ENCODE peak calls at places on chromosomes 1 and 21, in eight cellular contexts. D is IMR-90, W is A549, C is OCI-LY7, U is mammary epithelial cell, Z is neuronal stem cell, Q is PC-3, P is fibroblast of lung. E is an unnamed sample. For H3K4me1, the result is how much of the 10 kb centered on the place peaks cover.

GRCh38 chr21:39314155-39315027 is 959 bp upstream of the BRWD1 start:
- DNase-seq in D (peak), Q (peak), C (peak), U (peak), Z (no peak), W (peak), P (peak), E (peak)

GRCh38 chr1:106022312-106022902 is 1034.1 kb upstream of the PRMT6 start:
- DNase-seq in U (no peak), Z (no peak), D (no peak), Q (peak), P (peak), C (peak), W (no peak), E (no peak)

GRCh38 chr1:54379481-54380284 is 26.5 kb downstream of the SSBP3 start:
- DNase-seq in Z (no peak), U (no peak), W (no peak), C (no peak), Q (no peak), D (peak), P (peak), E (no peak)

GRCh38 chr1:58896211-58897183 is 112.7 kb upstream of the JUN start:
- DNase-seq in W (no peak), U (no peak), P (no peak), D (no peak), C (no peak), Q (no peak), Z (no peak), E (no peak)

GRCh38 chr1:230808268-230808872 is 60.0 kb downstream of the C1orf198 start:
- DNase-seq in Q (no peak), C (no peak), D (no peak), Z (no peak), U (no peak), P (no peak), W (no peak), E (no peak)

GRCh38 chr1:110682898-110683297 is 8.2 kb upstream of the KCNA3 start:
- DNase-seq in P (peak), Z (no peak), C (no peak), D (no peak), U (no peak), W (no peak), Q (no peak), E (no peak)

GRCh38 chr1:8818325-8818775 is 910 bp upstream of the RERE start:
- DNase-seq in Z (no peak), D (peak), Q (peak), P (peak), U (peak), W (no peak), C (no peak), E (no peak)

GRCh38 chr1:56644941-56645662 is at the start of gene PRKAA2:
- DNase-seq in Z (peak), D (peak), P (peak), C (no peak), U (peak), W (peak), Q (peak), E (no peak)

GRCh38 chr1:50651476-50652263 is 228.4 kb upstream of the DMRTA2 start:
- DNase-seq in W (no peak), Q (no peak), U (no peak), P (no peak), D (no peak), Z (no peak), C (no peak), E (no peak)

GRCh38 chr1:192463661-192464060 is 111.9 kb upstream of the RGS1 start:
- DNase-seq in P (no peak), C (no peak), W (no peak), Z (no peak), D (no peak), Q (no peak), U (no peak), E (no peak)

GRCh38 chr1:163596541-163597258 is 274.9 kb downstream of the NUF2 start:
- DNase-seq in P (no peak), U (no peak), Q (peak), Z (no peak), C (peak), W (no peak), D (no peak), E (no peak)

GRCh38 chr1:6347641-6348487 is 45.7 kb downstream of the ACOT7 start:
- DNase-seq in D (peak), Z (no peak), C (peak), Q (peak), W (peak), U (no peak), P (peak), E (peak)

GRCh38 chr1:64839732-64840405 is 95.0 kb downstream of the RAVER2 start:
- DNase-seq in C (no peak), D (no peak), Z (no peak), W (no peak), P (no peak), U (no peak), Q (no peak), E (no peak)

GRCh38 chr1:174982971-174983689 is 16.6 kb upstream of the CACYBP start:
- DNase-seq in C (peak), P (peak), U (peak), W (peak), Q (peak), D (peak), Z (peak), E (peak)

GRCh38 chr1:97204468-97204867 is 482.9 kb downstream of the PTBP2 start:
- DNase-seq in P (no peak), U (no peak), W (no peak), Q (no peak), D (peak), C (no peak), Z (no peak), E (no peak)

GRCh38 chr1:20685099-20685662 is 24.0 kb upstream of the DDOST start:
- DNase-seq in Z (no peak), U (no peak), C (no peak), Q (no peak), P (no peak), W (no peak), D (no peak), E (no peak)

GRCh38 chr1:41898191-41898713 is 20.5 kb downstream of the HIVEP3 start:
- DNase-seq in C (no peak), W (no peak), Z (no peak), Q (peak), P (peak), D (peak), U (no peak), E (peak)

GRCh38 chr1:188128761-188129160 is 1300.0 kb downstream of the PLA2G4A start:
- DNase-seq in Z (no peak), C (no peak), D (peak), U (peak), Q (peak), W (no peak), P (peak), E (no peak)

GRCh38 chr21:40623550-40623949 is 223.4 kb downstream of the DSCAM start:
- DNase-seq in W (no peak), C (no peak), P (no peak), Z (no peak), U (no peak), Q (no peak), D (no peak), E (no peak)

GRCh38 chr1:238176441-238176840 is 285.7 kb upstream of the ZP4 start:
- DNase-seq in U (no peak), D (no peak), C (no peak), W (no peak), Q (no peak), Z (no peak), P (no peak), E (no peak)

GRCh38 chr21:44394733-44395132 is 41.3 kb downstream of the TRPM2 start:
- DNase-seq in D (no peak), P (no peak), Z (no peak), C (no peak), U (no peak), W (no peak), Q (no peak), E (no peak)

GRCh38 chr1:156698995-156699394 is 6.4 kb downstream of the CRABP2 start:
- DNase-seq in U (no peak), D (no peak), Z (no peak), Q (no peak), C (no peak), P (peak), W (no peak), E (no peak)

DNA sequence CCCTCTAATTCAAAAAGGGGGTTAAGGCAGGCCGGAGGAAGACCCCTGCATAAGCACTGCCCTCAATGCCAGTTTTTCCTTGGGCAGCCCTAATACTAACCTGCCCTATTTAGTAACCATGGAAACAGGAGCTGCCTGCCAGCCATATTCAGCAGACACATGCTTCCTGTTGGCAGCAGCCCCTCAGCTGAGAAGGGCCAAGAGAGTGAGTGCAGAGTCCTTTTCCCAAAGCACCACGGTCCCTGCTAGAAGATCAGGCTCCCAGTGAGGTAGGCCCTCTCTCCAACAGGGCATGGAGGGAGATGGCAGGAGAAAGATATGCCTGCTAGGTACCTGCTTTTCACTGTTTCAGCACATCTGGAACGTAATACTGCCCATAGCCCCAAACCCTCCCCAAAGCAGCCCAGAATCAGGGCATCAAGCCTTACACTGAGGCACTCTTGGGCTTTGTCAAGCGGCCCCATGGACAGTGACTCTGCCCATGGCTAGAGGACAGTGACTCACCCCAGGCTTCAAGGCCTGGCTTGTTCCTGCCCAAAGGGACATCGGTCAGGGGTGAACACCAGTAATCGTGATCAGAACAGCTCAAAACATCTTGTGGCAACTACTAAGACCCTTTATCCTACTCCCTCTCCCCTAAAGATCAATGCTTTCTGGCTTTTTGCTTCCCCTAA is 64.5 kb downstream of the BCAR3 start:
- DNase-seq in U (no peak), Z (no peak), W (no peak), C (no peak), D (no peak), P (no peak), Q (no peak), E (peak)
- H3K4me2 ChIP-seq in U (peak), Z (no peak), W (peak), C (no peak), D (no peak), P (no peak), Q (peak), E (no peak)

DNA sequence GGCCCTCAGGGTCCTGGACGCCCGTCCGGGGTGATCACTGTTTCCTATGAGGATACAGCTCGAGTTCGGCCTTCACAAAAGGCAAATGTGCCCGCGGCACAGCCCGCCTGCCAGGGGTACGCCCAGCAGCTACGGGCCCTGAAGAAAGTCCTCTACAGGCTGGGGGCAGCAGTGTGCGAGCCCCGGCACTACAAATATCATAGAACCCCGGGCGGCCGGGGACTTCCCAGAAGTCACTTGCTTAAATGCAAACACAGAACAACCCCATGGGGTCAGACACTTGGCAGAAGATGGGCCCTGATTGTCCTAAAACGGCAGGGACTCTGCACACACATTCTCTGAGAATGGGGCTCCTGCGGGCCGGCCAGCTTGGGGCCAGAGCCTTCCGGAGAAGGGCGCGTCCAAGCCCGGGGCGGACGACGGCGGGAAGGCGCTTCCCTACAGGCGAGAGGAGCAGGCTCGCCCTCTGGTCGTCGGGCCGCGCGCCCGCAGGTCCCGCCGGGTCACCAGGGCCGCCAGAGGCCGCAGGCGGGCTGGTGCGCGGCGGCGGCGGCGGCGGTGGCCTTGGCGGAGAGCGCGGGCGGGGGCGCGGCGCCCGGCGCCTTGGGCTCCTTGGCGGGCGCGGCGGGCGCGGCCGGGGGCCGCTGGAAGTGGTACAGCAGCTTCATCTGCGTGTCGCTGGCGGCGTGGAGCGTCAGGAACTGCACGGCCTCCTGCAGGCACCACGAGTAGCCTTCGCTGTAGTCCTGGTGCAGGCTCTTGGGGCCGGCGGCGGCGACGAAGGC is 905 bp downstream of the HES5 start:
- DNase-seq in U (no peak), C (no peak), Q (no peak), D (no peak), P (no peak), W (no peak), Z (no peak), E (no peak)
- H3K27ac ChIP-seq in U (no peak), C (no peak), Q (no peak), D (no peak), P (no peak), W (no peak), Z (peak), E (no peak)

GRCh38 chr1:197557302-197557701 is 218.0 kb downstream of the DENND1B start:
- DNase-seq in Q (peak), C (no peak), U (peak), W (no peak), P (peak), Z (no peak), D (peak), E (no peak)

GRCh38 chr1:197559244-197559643 is 216.0 kb downstream of the DENND1B start:
- DNase-seq in Z (no peak), D (peak), U (no peak), P (no peak), W (no peak), Q (no peak), C (no peak), E (no peak)

GRCh38 chr1:197553281-197553680 is 222.0 kb downstream of the DENND1B start:
- DNase-seq in P (no peak), D (no peak), W (no peak), U (no peak), Q (no peak), Z (no peak), C (no peak), E (no peak)
- H3K4me1 ChIP-seq in P (under half), D (under half), W (under half), U (under half), Q (under half), Z (under half), C (under half), E (under half)

DNA sequence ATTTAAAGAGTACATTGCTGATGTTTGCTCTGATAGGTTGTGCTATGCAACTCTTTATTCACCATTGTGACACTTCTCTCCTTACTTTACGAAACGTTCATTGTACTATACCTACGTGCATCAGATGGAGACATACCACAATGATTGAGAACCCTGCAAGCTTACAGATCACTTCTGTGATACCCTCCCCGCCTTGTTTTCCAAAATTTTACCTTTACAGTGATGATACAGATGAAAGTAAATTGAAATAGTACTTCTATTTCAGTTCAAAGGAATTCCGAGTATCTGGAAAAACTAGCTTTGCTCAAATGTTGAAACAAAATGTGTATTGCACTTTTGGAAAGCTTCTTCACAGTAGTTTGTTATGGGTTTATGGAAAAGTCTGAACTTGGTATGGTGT is 3.3 kb downstream of the OR14K1 start:
- DNase-seq in Z (no peak), P (no peak), U (no peak), Q (peak), C (no peak), W (no peak), D (no peak), E (no peak)
- H3K4me2 ChIP-seq in Z (no peak), P (no peak), U (no peak), Q (peak), C (no peak), W (no peak), D (no peak), E (no peak)

GRCh38 chr1:1311107-1312104 is 3.0 kb downstream of the PUSL1 start:
- DNase-seq in Q (no peak), D (no peak), P (no peak), C (no peak), W (no peak), Z (no peak), U (no peak), E (no peak)
- H3K27ac ChIP-seq in Q (no peak), D (no peak), P (no peak), C (no peak), W (no peak), Z (no peak), U (no peak), E (no peak)